ENCODE peak calls at places on chromosomes 5 and 9, in nine cellular contexts. V is NCI-H1417, K is chondrocyte, E is epithelial cell of esophagus, M is EH, X is A172, D is anterior cingulate cortex, R is IMR-90, T is RPMI7951. O is an unnamed sample.

GRCh38 chr5:153672347-153673090 is 182.0 kb downstream of the GRIA1 start:
- DNase-seq in M (peak), D (no peak), E (no peak), R (no peak), X (peak), T (no peak), V (no peak), K (no peak), O (peak)

GRCh38 chr5:72459089-72459661 is 48.0 kb downstream of the ZNF366 start:
- DNase-seq in D (no peak), K (no peak), X (no peak), M (no peak), E (no peak), R (no peak), T (peak), V (no peak), O (peak)

GRCh38 chr9:92530893-92531292 is 4.9 kb downstream of the ECM2 start:
- DNase-seq in E (no peak), T (no peak), V (no peak), M (no peak), X (no peak), K (no peak), R (no peak), D (no peak), O (no peak)

GRCh38 chr9:79131876-79132377 is 439.8 kb upstream of the TLE4 start:
- DNase-seq in K (no peak), D (no peak), T (no peak), R (no peak), V (no peak), M (no peak), E (no peak), X (no peak), O (no peak)

GRCh38 chr9:35619800-35620158 is 1.6 kb upstream of the CD72 start:
- DNase-seq in D (no peak), X (no peak), M (no peak), E (no peak), K (no peak), V (no peak), T (no peak), R (no peak), O (no peak)

GRCh38 chr9:75612205-75612604 is 278.3 kb upstream of the PCSK5 start:
- DNase-seq in R (no peak), X (no peak), E (no peak), K (no peak), T (no peak), M (no peak), V (peak), D (no peak), O (no peak)

GRCh38 chr9:20872340-20872977 is 159.0 kb downstream of the HACD4 start:
- DNase-seq in K (no peak), E (peak), M (peak), R (peak), V (no peak), X (peak), D (no peak), T (peak), O (peak)

GRCh38 chr9:98999152-98999525 is 55.4 kb downstream of the COL15A1 start:
- DNase-seq in X (no peak), V (no peak), E (no peak), D (no peak), M (no peak), K (no peak), R (no peak), T (no peak), O (no peak)

GRCh38 chr5:108380531-108381021 is 1.3 kb downstream of the FBXL17 start:
- DNase-seq in E (peak), T (peak), K (no peak), X (peak), R (peak), V (peak), D (peak), M (peak), O (peak)

GRCh38 chr5:177527595-177527994 is 10.8 kb upstream of the DDX41 start:
- DNase-seq in V (no peak), D (no peak), E (no peak), X (no peak), K (peak), R (no peak), T (no peak), M (no peak), O (no peak)

GRCh38 chr9:95074632-95075269 is 242.8 kb downstream of the FANCC start:
- DNase-seq in T (no peak), R (no peak), M (no peak), E (no peak), K (no peak), V (peak), X (no peak), D (no peak), O (no peak)

GRCh38 chr5:132065351-132065937 is 5.0 kb downstream of the IL3 start:
- DNase-seq in E (peak), X (peak), M (peak), T (peak), R (peak), D (no peak), K (no peak), V (peak), O (peak)

GRCh38 chr9:128637656-128638055 is 19.0 kb downstream of the DYNC2I2 start:
- DNase-seq in X (peak), T (peak), R (peak), V (no peak), K (no peak), D (no peak), M (peak), E (no peak), O (no peak)

GRCh38 chr9:81028504-81028903 is 660.8 kb downstream of the TLE1 start:
- DNase-seq in K (no peak), E (peak), R (peak), T (peak), V (peak), M (peak), D (no peak), X (peak), O (peak)

GRCh38 chr5:78638423-78638822 is 10.1 kb downstream of the LHFPL2 start:
- DNase-seq in M (peak), K (no peak), X (peak), R (peak), D (peak), T (peak), V (peak), E (peak), O (peak)

GRCh38 chr5:54760182-54760935 is 225.0 kb downstream of the ESM1 start:
- DNase-seq in X (peak), M (peak), K (no peak), R (peak), D (no peak), V (no peak), E (peak), T (peak), O (peak)

GRCh38 chr5:168753691-168754254 is 174.6 kb upstream of the PANK3 start:
- DNase-seq in D (no peak), E (no peak), R (no peak), V (no peak), X (no peak), K (no peak), M (no peak), T (no peak), O (no peak)

GRCh38 chr5:80930940-80931339 is 29.2 kb upstream of the RASGRF2 start:
- DNase-seq in D (no peak), T (no peak), V (peak), R (no peak), X (no peak), E (no peak), K (no peak), M (no peak), O (no peak)

GRCh38 chr5:76723266-76723665 is 7.3 kb downstream of the F2R start:
- DNase-seq in D (no peak), E (no peak), T (no peak), K (no peak), V (no peak), X (no peak), R (no peak), M (no peak), O (no peak)

GRCh38 chr9:30198463-30199309 is 2185.8 kb upstream of the ACO1 start:
- DNase-seq in K (peak), T (no peak), D (no peak), R (no peak), X (no peak), V (no peak), M (no peak), E (no peak), O (no peak)

GRCh38 chr5:173327084-173327947 is 898 bp downstream of the STC2 start:
- DNase-seq in V (no peak), K (no peak), X (no peak), R (peak), D (no peak), M (peak), E (peak), T (peak), O (peak)

GRCh38 chr5:117463836-117464235 is 889.2 kb upstream of the SEMA6A start:
- DNase-seq in T (no peak), X (no peak), R (no peak), V (no peak), D (no peak), K (no peak), M (no peak), E (peak), O (peak)

GRCh38 chr5:14199902-14200301 is 56.8 kb downstream of the TRIO start:
- DNase-seq in X (no peak), K (no peak), V (peak), E (no peak), D (no peak), T (no peak), M (no peak), R (no peak), O (no peak)

GRCh38 chr9:134992755-134993124 is 75.0 kb upstream of the FCN1 start:
- DNase-seq in R (no peak), E (no peak), X (no peak), T (peak), D (no peak), V (no peak), M (no peak), K (no peak), O (no peak)

GRCh38 chr5:173554989-173555705 is 61.3 kb downstream of the BOD1 start:
- DNase-seq in K (no peak), D (peak), X (no peak), R (no peak), T (peak), V (no peak), E (no peak), M (no peak), O (no peak)

O was measured in cardiac fibroblast.